ENCODE peak calls at places on chromosomes 7 and 10, in nine cellular contexts. I, M, S, K, T, P, J, E and H are unnamed samples.

GRCh38 chr7:76232698-76233097 is 31.0 kb downstream of the SRRM3 start:
- DNase-seq in E (no peak), I (no peak), M (no peak), P (no peak), K (no peak), S (no peak), T (no peak), J (no peak), H (no peak)

GRCh38 chr10:130792096-130792845 is 519.2 kb downstream of the TCERG1L start:
- DNase-seq in I (no peak), S (no peak), M (no peak), T (no peak), P (no peak), J (no peak), K (no peak), E (no peak), H (no peak)

GRCh38 chr7:5423844-5424688 is 432 bp upstream of the TNRC18 start:
- DNase-seq in I (peak; percentile 89), J (peak; percentile 99), E (peak; percentile 96), M (peak; percentile 99), S (peak; percentile 99), P (peak; percentile 96), K (peak; percentile 98), T (peak; percentile 97), H (peak; percentile 98)

GRCh38 chr7:33494473-33494872 is 365.1 kb downstream of the BBS9 start:
- DNase-seq in S (no peak), P (no peak), K (no peak), T (no peak), M (no peak), I (no peak), E (no peak), J (no peak), H (no peak)

GRCh38 chr7:117800841-117801240 is 72.4 kb downstream of the CTTNBP2 start:
- DNase-seq in K (no peak), J (no peak), T (no peak), S (no peak), E (no peak), I (no peak), M (no peak), P (no peak), H (no peak)

GRCh38 chr7:13352677-13353076 is 636.8 kb downstream of the ETV1 start:
- DNase-seq in S (no peak), M (no peak), I (no peak), E (no peak), P (no peak), J (no peak), K (no peak), T (no peak), H (no peak)

GRCh38 chr10:59135275-59135674 is 41.2 kb upstream of the PHYHIPL start:
- DNase-seq in E (no peak), M (no peak), I (no peak), T (no peak), J (no peak), P (no peak), S (no peak), K (no peak), H (no peak)

GRCh38 chr10:129105266-129105665 is 361.8 kb upstream of the MGMT start:
- DNase-seq in P (no peak), M (no peak), E (no peak), K (no peak), I (no peak), J (no peak), S (no peak), T (no peak), H (no peak)

GRCh38 chr7:23373151-23374004 is 74.2 kb downstream of the MALSU1 start:
- DNase-seq in S (no peak), E (no peak), J (no peak), I (no peak), P (no peak), T (peak; percentile 52), M (no peak), K (no peak), H (no peak)

GRCh38 chr10:90887555-90887954 is 15.8 kb downstream of the RPP30 start:
- DNase-seq in J (no peak), S (no peak), E (no peak), K (no peak), M (no peak), T (no peak), I (no peak), P (no peak), H (no peak)

GRCh38 chr7:100888988-100889760 is at the start of gene UFSP1:
- DNase-seq in K (no peak), P (no peak), S (no peak), J (peak; percentile 21), T (no peak), E (no peak), I (no peak), M (no peak), H (no peak)

GRCh38 chr7:99371376-99371920 is 3.1 kb upstream of the ARPC1B start:
- DNase-seq in J (no peak), S (no peak), P (no peak), E (no peak), T (no peak), I (no peak), K (no peak), M (no peak), H (no peak)

GRCh38 chr10:113476191-113476590 is 76.7 kb upstream of the HABP2 start:
- DNase-seq in P (peak; percentile 56), T (no peak), I (no peak), E (no peak), S (no peak), K (peak; percentile 71), M (no peak), J (no peak), H (no peak)

GRCh38 chr7:116582806-116583444 is 58.1 kb downstream of the CAV1 start:
- DNase-seq in K (peak; percentile 73), P (no peak), I (no peak), M (no peak), T (no peak), S (no peak), J (no peak), E (peak; percentile 74), H (no peak)

GRCh38 chr10:127863231-127863825 is 29.4 kb downstream of the CLRN3 start:
- DNase-seq in K (no peak), I (no peak), E (no peak), J (no peak), T (peak; percentile 21), P (no peak), M (no peak), S (no peak), H (no peak)

GRCh38 chr7:28955723-28956607 is 2.2 kb downstream of the TRIL start:
- DNase-seq in M (peak; percentile 87), K (peak; percentile 72), E (peak; percentile 89), I (no peak), S (peak; percentile 89), J (no peak), P (peak; percentile 79), T (peak; percentile 35), H (no peak)

GRCh38 chr7:127447326-127447945 is 54.9 kb upstream of the ZNF800 start:
- DNase-seq in E (no peak), K (no peak), P (no peak), J (peak; percentile 74), I (no peak), M (no peak), S (no peak), T (peak; percentile 44), H (peak; percentile 5)

GRCh38 chr10:73886085-73886529 is 11.8 kb upstream of the CAMK2G start:
- DNase-seq in E (peak; percentile 74), J (no peak), K (peak; percentile 85), M (peak; percentile 88), I (no peak), P (peak; percentile 61), T (peak; percentile 68), S (peak; percentile 88), H (peak; percentile 59)

DNA sequence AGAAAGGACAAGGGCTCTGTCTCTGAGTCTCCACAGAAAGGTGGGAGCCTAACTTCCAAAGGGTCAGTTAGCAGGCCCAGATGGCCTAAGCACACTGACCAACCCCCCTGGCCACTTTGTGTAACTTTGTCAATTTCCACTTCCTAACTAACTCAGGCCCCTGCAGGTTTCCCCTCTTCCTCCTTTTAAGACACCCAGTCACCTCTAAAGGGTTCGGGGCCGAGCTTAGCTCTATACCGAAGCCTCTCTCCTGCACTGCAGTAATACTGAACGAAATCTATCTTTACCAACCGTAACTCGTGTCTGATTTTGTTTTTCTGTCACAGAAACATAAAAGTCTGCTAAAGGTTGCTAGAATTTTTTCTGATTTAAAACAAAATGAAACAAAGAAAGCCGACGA is 44.4 kb downstream of the CCDC3 start:
- DNase-seq in J (no peak), T (no peak), P (no peak), M (no peak), I (no peak), S (no peak), E (no peak), K (peak; percentile 15), H (no peak)
- H3K27ac ChIP-seq in J (no peak overlapping the region), T (no peak overlapping the region), P (no peak overlapping the region), M (no peak overlapping the region), I (no peak overlapping the region), S (no peak overlapping the region), E (no peak overlapping the region), K (no peak overlapping the region), H (no peak overlapping the region)

GRCh38 chr10:110405401-110405800 is 92.3 kb upstream of the DUSP5 start:
- DNase-seq in P (no peak), I (no peak), M (no peak), K (no peak), S (peak; percentile 55), T (no peak), E (no peak), J (no peak), H (no peak)

GRCh38 chr10:110408943-110409342 is 88.8 kb upstream of the DUSP5 start:
- DNase-seq in M (no peak), P (no peak), I (no peak), E (no peak), J (no peak), T (no peak), K (no peak), S (no peak), H (no peak)

GRCh38 chr10:110408203-110408871 is 89.4 kb upstream of the DUSP5 start:
- DNase-seq in J (no peak), I (no peak), K (no peak), P (peak; percentile 47), S (no peak), M (no peak), E (no peak), T (peak; percentile 68), H (peak; percentile 81)

GRCh38 chr10:110409488-110409887 is 88.2 kb upstream of the DUSP5 start:
- DNase-seq in S (no peak), J (no peak), M (no peak), E (no peak), P (no peak), K (no peak), T (no peak), I (no peak), H (no peak)

GRCh38 chr10:110407301-110408170 is 90.2 kb upstream of the DUSP5 start:
- DNase-seq in E (no peak), S (no peak), J (no peak), I (no peak), T (no peak), M (no peak), P (no peak), K (no peak), H (peak; percentile 29)
- H3K4me1 ChIP-seq in E (no peaks in the 10 kb centered on the region), S (peaks cover 40% of the 10 kb centered on the region), J (peaks cover 59% of the 10 kb centered on the region), I (no peaks in the 10 kb centered on the region), T (peaks cover 45% of the 10 kb centered on the region), M (no peaks in the 10 kb centered on the region), P (no peaks in the 10 kb centered on the region), K (no peaks in the 10 kb centered on the region), H (peaks cover 62% of the 10 kb centered on the region)

GRCh38 chr10:43686414-43686813 is 37.7 kb upstream of the ZNF32 start:
- DNase-seq in S (no peak), J (no peak), P (no peak), E (no peak), M (no peak), T (no peak), K (no peak), I (no peak), H (no peak)
- TF ChIP-seq CTCF in S (no peak), J (no peak), P (no peak), E (no peak), M (no peak), T (no peak), K (no peak), I (no peak), H (no peak)

GRCh38 chr10:112209534-112210200 is 26.1 kb upstream of the GPAM start:
- DNase-seq in I (no peak), K (no peak), J (no peak), M (peak; percentile 91), T (no peak), E (no peak), S (peak; percentile 45), P (no peak), H (no peak)
- H3K27ac ChIP-seq in I (peak overlapping the region; percentile 65), K (peak overlapping the region; percentile 58), J (no peak overlapping the region), M (peak overlapping the region; percentile 80), T (no peak overlapping the region), E (no peak overlapping the region), S (no peak overlapping the region), P (no peak overlapping the region), H (no peak overlapping the region)